ENCODE peak calls at places on chromosomes 2 and 18, in six cellular contexts. I is NCI-H1092 treated with DMSO at 0.1 percent for 48 hours, B is GM23248, J is lung microvascular endothelial cell, S is posterior cingulate gyrus, C is NCI-H510A treated with DMSO at 0.1 percent for 48 hours. Z is an unnamed sample.

GRCh38 chr2:206856474-206856873 is 82.8 kb upstream of the CPO start:
- DNase-seq in I (no peak), B (peak), J (no peak), S (no peak), C (no peak), Z (no peak)

GRCh38 chr2:200028998-200029397 is 73.6 kb downstream of the MAIP1 start:
- DNase-seq in I (no peak), B (no peak), J (no peak), S (no peak), C (no peak), Z (no peak)

GRCh38 chr2:27582129-27582694 is 630 bp upstream of the ZNF512 start:
- DNase-seq in I (no peak), B (peak), J (peak), S (no peak), C (no peak), Z (no peak)

GRCh38 chr2:64952896-64953482 is 36.2 kb upstream of the SLC1A4 start:
- DNase-seq in I (no peak), B (peak), J (no peak), S (no peak), C (no peak), Z (no peak)

GRCh38 chr2:150063432-150063889 is 424.0 kb downstream of the RND3 start:
- DNase-seq in I (no peak), B (peak), J (peak), S (no peak), C (no peak), Z (no peak)

GRCh38 chr2:181076666-181077065 is 96.3 kb downstream of the UBE2E3 start:
- DNase-seq in I (no peak), B (no peak), J (no peak), S (no peak), C (no peak), Z (no peak)

GRCh38 chr2:201900362-201900761 is 94.0 kb downstream of the CDK15 start:
- DNase-seq in I (peak), B (peak), J (no peak), S (no peak), C (no peak), Z (no peak)

GRCh38 chr2:135617501-135618015 is 86.3 kb downstream of the R3HDM1 start:
- DNase-seq in I (no peak), B (no peak), J (no peak), S (no peak), C (no peak), Z (no peak)

GRCh38 chr18:32271649-32272324 is 81.9 kb downstream of the MEP1B start:
- DNase-seq in I (peak), B (peak), J (peak), S (no peak), C (peak), Z (peak)

GRCh38 chr2:159855153-159856140 is 57.4 kb upstream of the CD302 start:
- DNase-seq in I (no peak), B (peak), J (no peak), S (no peak), C (no peak), Z (no peak)

GRCh38 chr2:235413084-235413483 is 80.8 kb upstream of the AGAP1 start:
- DNase-seq in I (no peak), B (no peak), J (no peak), S (no peak), C (no peak), Z (peak)

GRCh38 chr2:108911807-108912628 is 77.0 kb downstream of the EDAR start:
- DNase-seq in I (no peak), B (no peak), J (no peak), S (peak), C (no peak), Z (no peak)

GRCh38 chr2:198371902-198372611 is 567.7 kb downstream of the PLCL1 start:
- DNase-seq in I (no peak), B (peak), J (no peak), S (no peak), C (no peak), Z (no peak)

GRCh38 chr2:159456500-159457426 is 159.6 kb downstream of the BAZ2B start:
- DNase-seq in I (no peak), B (no peak), J (no peak), S (no peak), C (no peak), Z (no peak)

GRCh38 chr2:223488814-223489213 is 113.3 kb downstream of the SCG2 start:
- DNase-seq in I (peak), B (peak), J (peak), S (peak), C (peak), Z (no peak)

GRCh38 chr2:153543639-153544071 is 65.1 kb upstream of the RPRM start:
- DNase-seq in I (peak), B (no peak), J (no peak), S (no peak), C (peak), Z (no peak)

GRCh38 chr18:79942211-79942610 is 9.2 kb downstream of the SLC66A2 start:
- DNase-seq in I (no peak), B (no peak), J (no peak), S (peak), C (no peak), Z (no peak)

Z was measured in cerebellar cortex.